ENCODE peak calls at places on chromosome 15, in ten cellular contexts. F is H9, M is AML-193, Q is psoas muscle, T is NCI-H1092 treated with DMSO at 0.1 percent for 48 hours, S is GM23248, K is neuronal stem cell, L is NCI-H1694, B is heart right ventricle, P is A549. E is an unnamed sample.

GRCh38 chr15:66876731-66877545 is 174.9 kb downstream of the SMAD6 start:
- DNase-seq in Q (no peak), F (no peak), K (no peak), S (no peak), M (no peak), L (no peak), P (no peak), B (no peak), T (no peak), E (peak; percentile 89)

GRCh38 chr15:96353931-96354730 is 23.6 kb downstream of the NR2F2 start:
- DNase-seq in M (no peak), L (no peak), P (no peak), Q (peak; percentile 79), B (peak; percentile 72), S (peak; percentile 71), F (peak; percentile 74), K (peak; percentile 39), T (no peak), E (no peak)

GRCh38 chr15:70303981-70304380 is 206.3 kb upstream of the TLE3 start:
- DNase-seq in P (no peak), F (no peak), S (no peak), Q (no peak), T (no peak), K (no peak), M (no peak), L (no peak), B (no peak), E (no peak)

GRCh38 chr15:70400766-70401541 is 303.2 kb upstream of the TLE3 start:
- DNase-seq in Q (peak; percentile 59), M (no peak), S (peak; percentile 52), K (no peak), L (no peak), B (no peak), T (no peak), P (no peak), F (no peak), E (no peak)

GRCh38 chr15:71043373-71043772 is 71.9 kb upstream of the THSD4 start:
- DNase-seq in M (no peak), F (no peak), K (no peak), P (peak; percentile 44), S (peak; percentile 76), B (no peak), T (no peak), Q (no peak), L (no peak), E (no peak)

GRCh38 chr15:63601727-63602185 is 4.6 kb downstream of the FBXL22 start:
- DNase-seq in Q (no peak), T (peak; percentile 46), M (no peak), S (no peak), F (no peak), L (no peak), B (no peak), P (no peak), K (no peak), E (peak; percentile 77)

GRCh38 chr15:56038015-56038414 is 44.6 kb upstream of the NEDD4 start:
- DNase-seq in T (no peak), K (no peak), P (no peak), S (peak; percentile 70), L (no peak), B (no peak), F (no peak), Q (no peak), M (no peak), E (no peak)

GRCh38 chr15:83565553-83566159 is 88.3 kb upstream of the ADAMTSL3 start:
- DNase-seq in Q (no peak), L (no peak), F (no peak), M (peak; percentile 1), B (no peak), T (peak; percentile 10), P (peak; percentile 39), K (peak; percentile 56), S (peak; percentile 55), E (no peak)

GRCh38 chr15:89492934-89493631 is 3.3 kb downstream of the RHCG start:
- DNase-seq in K (no peak), S (no peak), L (no peak), B (no peak), P (no peak), M (no peak), Q (no peak), F (no peak), T (no peak), E (no peak)

GRCh38 chr15:78682013-78682651 is 41.1 kb upstream of the CHRNB4 start:
- DNase-seq in T (no peak), L (no peak), M (no peak), F (no peak), S (no peak), B (no peak), Q (no peak), P (no peak), K (no peak), E (no peak)

GRCh38 chr15:36359286-36359685 is 220.1 kb upstream of the CDIN1 start:
- DNase-seq in P (no peak), M (no peak), K (no peak), L (no peak), B (no peak), F (no peak), Q (no peak), S (no peak), T (no peak), E (no peak)

GRCh38 chr15:31975446-31976229 is 54.7 kb upstream of the CHRNA7 start:
- DNase-seq in K (peak; percentile 5), L (no peak), T (peak; percentile 45), F (no peak), S (peak; percentile 57), B (peak; percentile 36), M (no peak), P (peak; percentile 40), Q (no peak), E (peak; percentile 70)

GRCh38 chr15:41852736-41853135 is 14.1 kb downstream of the PLA2G4B start:
- DNase-seq in K (no peak), Q (no peak), M (no peak), L (no peak), T (no peak), B (no peak), P (no peak), F (no peak), S (no peak), E (no peak)

GRCh38 chr15:91473894-91474293 is 373.8 kb downstream of the SV2B start:
- DNase-seq in Q (no peak), P (no peak), S (no peak), L (no peak), M (no peak), B (no peak), F (no peak), K (no peak), T (no peak), E (no peak)

GRCh38 chr15:41917767-41918430 is 24.0 kb upstream of the SPTBN5 start:
- DNase-seq in Q (peak; percentile 89), T (no peak), S (peak; percentile 78), P (peak; percentile 31), F (no peak), K (no peak), B (peak; percentile 37), L (no peak), M (no peak), E (no peak)

GRCh38 chr15:56215769-56216168 is 27.9 kb downstream of the RFX7 start:
- DNase-seq in L (no peak), B (no peak), S (peak; percentile 71), K (no peak), F (no peak), Q (no peak), P (peak; percentile 17), M (no peak), T (peak; percentile 4), E (no peak)

GRCh38 chr15:28098766-28099554 is at the start of gene OCA2:
- DNase-seq in Q (peak; percentile 77), P (peak; percentile 69), F (peak; percentile 83), T (peak; percentile 56), B (peak; percentile 70), L (peak; percentile 22), K (peak; percentile 67), M (no peak), S (peak; percentile 59), E (no peak)

GRCh38 chr15:70347766-70348558 is 250.2 kb upstream of the TLE3 start:
- DNase-seq in K (no peak), L (no peak), S (peak; percentile 21), M (no peak), P (no peak), T (peak; percentile 32), Q (no peak), F (no peak), B (no peak), E (no peak)

GRCh38 chr15:46170326-46170725 is 535.5 kb downstream of the SQOR start:
- DNase-seq in T (no peak), P (no peak), Q (no peak), S (no peak), K (no peak), B (no peak), L (no peak), F (no peak), M (no peak), E (no peak)

GRCh38 chr15:58472821-58473581 is 41.2 kb downstream of the LIPC start:
- DNase-seq in M (no peak), F (no peak), T (no peak), Q (no peak), B (no peak), L (no peak), K (no peak), P (no peak), S (no peak), E (no peak)

GRCh38 chr15:29690765-29691475 is 131.3 kb downstream of the TJP1 start:
- DNase-seq in Q (no peak), L (no peak), S (no peak), B (no peak), F (no peak), M (no peak), K (no peak), P (peak; percentile 50), T (peak; percentile 33), E (no peak)

GRCh38 chr15:50380089-50380488 is 25.1 kb upstream of the GABPB1 start:
- DNase-seq in P (no peak), L (no peak), F (no peak), B (no peak), Q (no peak), S (peak; percentile 51), M (no peak), K (no peak), T (no peak), E (no peak)

GRCh38 chr15:29815000-29815704 is 7.1 kb downstream of the TJP1 start:
- DNase-seq in P (peak; percentile 64), F (no peak), K (no peak), L (no peak), B (no peak), T (no peak), Q (no peak), M (no peak), S (peak; percentile 77), E (no peak)

GRCh38 chr15:61584410-61584809 is 355.3 kb upstream of the RORA start:
- DNase-seq in K (no peak), S (peak; percentile 15), T (no peak), P (no peak), M (no peak), F (no peak), B (no peak), Q (no peak), L (no peak), E (no peak)

GRCh38 chr15:73926191-73927002 is at the start of gene LOXL1:
- DNase-seq in M (no peak), B (peak; percentile 77), Q (peak; percentile 84), P (no peak), F (peak; percentile 80), K (peak; percentile 64), L (peak; percentile 23), S (peak; percentile 98), T (no peak), E (no peak)

GRCh38 chr15:68626283-68626682 is 47.5 kb downstream of the CORO2B start:
- DNase-seq in B (no peak), K (no peak), T (no peak), Q (no peak), L (no peak), F (no peak), M (no peak), S (no peak), P (no peak), E (no peak)

GRCh38 chr15:36960947-36961227 is 139.5 kb downstream of the MEIS2 start:
- DNase-seq in P (no peak), B (no peak), S (no peak), Q (no peak), M (no peak), T (no peak), F (no peak), L (no peak), K (no peak), E (no peak)

GRCh38 chr15:74311734-74312444 is 55.6 kb downstream of the CYP11A1 start:
- DNase-seq in M (no peak), T (peak; percentile 85), L (peak; percentile 42), K (no peak), F (peak; percentile 66), P (peak; percentile 34), S (peak; percentile 21), Q (no peak), B (no peak), E (no peak)